ENCODE peak calls at places on chromosomes 2 and 18, in eight cellular contexts. L is fibroblast of mammary gland, F is breast epithelium, V is fibroblast of villous mesenchyme, K is mucosa of descending colon, B is BE2C, H is cardiac muscle cell, Q is choroid plexus epithelial cell. W is an unnamed sample.

GRCh38 chr2:192196451-192197194 is 1.9 kb upstream of the TMEFF2 start:
- DNase-seq in L (no peak), F (no peak), V (no peak), K (no peak), B (no peak), H (peak; percentile 11), Q (no peak), W (no peak)

GRCh38 chr2:229407170-229407569 is 136.1 kb upstream of the PID1 start:
- DNase-seq in L (peak; percentile 100), F (peak; percentile 67), V (peak; percentile 97), K (peak; percentile 30), B (no peak), H (peak; percentile 94), Q (peak; percentile 99), W (peak; percentile 98)

GRCh38 chr2:144524190-144524957 is 4.5 kb upstream of the ZEB2 start:
- DNase-seq in L (no peak), F (no peak), V (no peak), K (peak; percentile 46), B (peak; percentile 66), H (peak; percentile 77), Q (no peak), W (no peak)

GRCh38 chr2:24492283-24493272 is 1.5 kb downstream of the NCOA1 start:
- DNase-seq in L (peak; percentile 39), F (no peak), V (peak; percentile 53), K (no peak), B (no peak), H (peak; percentile 50), Q (peak; percentile 39), W (peak; percentile 18)

GRCh38 chr2:236834284-236834683 is 251.4 kb upstream of the COPS8 start:
- DNase-seq in L (no peak), F (no peak), V (no peak), K (no peak), B (no peak), H (no peak), Q (no peak), W (no peak)

GRCh38 chr2:46390901-46391395 is 88.4 kb upstream of the TMEM247 start:
- DNase-seq in L (no peak), F (no peak), V (no peak), K (no peak), B (no peak), H (no peak), Q (no peak), W (no peak)

GRCh38 chr2:72993147-72993546 is 75.8 kb downstream of the EMX1 start:
- DNase-seq in L (peak; percentile 41), F (no peak), V (peak; percentile 26), K (no peak), B (peak; percentile 28), H (peak; percentile 49), Q (peak; percentile 36), W (peak; percentile 32)

GRCh38 chr2:134773372-134774073 is 54.7 kb upstream of the TMEM163 start:
- DNase-seq in L (no peak), F (no peak), V (no peak), K (no peak), B (peak; percentile 19), H (peak; percentile 27), Q (no peak), W (no peak)

GRCh38 chr2:70190086-70190412 is 770 bp downstream of the C2orf42 start:
- DNase-seq in L (no peak), F (no peak), V (no peak), K (no peak), B (no peak), H (peak; percentile 64), Q (peak; percentile 70), W (no peak)

GRCh38 chr18:39105095-39105494 is 1539.5 kb upstream of the CELF4 start:
- DNase-seq in L (no peak), F (no peak), V (no peak), K (no peak), B (no peak), H (no peak), Q (no peak), W (no peak)

GRCh38 chr18:11591957-11592356 is 17.4 kb upstream of the SLC35G4 start:
- DNase-seq in L (no peak), F (no peak), V (no peak), K (no peak), B (no peak), H (no peak), Q (no peak), W (no peak)

GRCh38 chr18:45569566-45569965 is 45.7 kb upstream of the SLC14A2 start:
- DNase-seq in L (no peak), F (no peak), V (no peak), K (no peak), B (no peak), H (no peak), Q (no peak), W (no peak)

GRCh38 chr18:4251873-4252272 is 203.2 kb downstream of the DLGAP1 start:
- DNase-seq in L (no peak), F (no peak), V (no peak), K (no peak), B (no peak), H (no peak), Q (no peak), W (no peak)

GRCh38 chr2:98134138-98134537 is 47.2 kb downstream of the VWA3B start:
- DNase-seq in L (peak; percentile 76), F (no peak), V (no peak), K (no peak), B (no peak), H (peak; percentile 10), Q (peak; percentile 31), W (peak; percentile 21)

GRCh38 chr2:142398212-142398611 is 267.4 kb upstream of the LRP1B start:
- DNase-seq in L (no peak), F (no peak), V (no peak), K (no peak), B (no peak), H (no peak), Q (no peak), W (no peak)

DNA sequence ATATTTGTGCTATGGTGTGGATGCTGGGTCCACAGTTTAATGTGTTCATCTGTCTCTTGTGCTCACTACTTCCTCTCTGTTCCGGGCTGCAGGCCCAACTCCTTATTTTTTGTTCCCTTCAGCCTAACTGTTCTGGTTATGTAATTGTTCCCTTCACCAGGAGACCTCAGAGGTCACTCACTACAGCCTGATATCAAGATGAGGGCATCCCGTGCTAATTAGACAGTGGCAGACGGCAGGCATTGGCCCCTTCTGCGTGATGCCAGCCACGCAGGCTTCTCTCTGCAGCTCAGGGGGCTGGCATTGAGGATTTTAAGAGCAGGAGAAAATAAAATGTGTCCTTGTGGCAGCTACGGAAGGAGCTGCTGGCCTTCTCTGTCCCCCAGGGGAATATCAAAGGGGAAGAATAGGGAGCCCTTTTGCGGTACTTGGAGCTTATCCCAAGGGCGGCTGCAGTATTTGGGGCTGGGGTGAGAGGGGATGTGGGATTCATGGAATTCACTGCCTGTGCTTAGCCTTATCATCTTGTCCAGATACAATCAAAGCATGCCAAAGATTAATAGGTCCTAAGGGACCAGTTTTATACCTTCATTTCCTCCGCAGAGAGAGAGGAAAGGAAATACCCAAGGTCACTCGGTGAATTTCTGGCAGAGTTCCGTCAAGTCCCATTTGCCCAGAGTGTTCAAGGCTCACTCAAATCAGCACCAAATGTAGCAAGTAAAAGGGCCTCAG is 53.3 kb upstream of the TRIB2 start:
- DNase-seq in L (no peak), F (no peak), V (no peak), K (no peak), B (no peak), H (no peak), Q (no peak), W (no peak)
- H3K4me3 ChIP-seq in L (no peak overlapping the region), F (no peak overlapping the region), V (no peak overlapping the region), K (no peak overlapping the region), B (no peak overlapping the region), H (no peak overlapping the region), Q (no peak overlapping the region), W (no peak overlapping the region)

DNA sequence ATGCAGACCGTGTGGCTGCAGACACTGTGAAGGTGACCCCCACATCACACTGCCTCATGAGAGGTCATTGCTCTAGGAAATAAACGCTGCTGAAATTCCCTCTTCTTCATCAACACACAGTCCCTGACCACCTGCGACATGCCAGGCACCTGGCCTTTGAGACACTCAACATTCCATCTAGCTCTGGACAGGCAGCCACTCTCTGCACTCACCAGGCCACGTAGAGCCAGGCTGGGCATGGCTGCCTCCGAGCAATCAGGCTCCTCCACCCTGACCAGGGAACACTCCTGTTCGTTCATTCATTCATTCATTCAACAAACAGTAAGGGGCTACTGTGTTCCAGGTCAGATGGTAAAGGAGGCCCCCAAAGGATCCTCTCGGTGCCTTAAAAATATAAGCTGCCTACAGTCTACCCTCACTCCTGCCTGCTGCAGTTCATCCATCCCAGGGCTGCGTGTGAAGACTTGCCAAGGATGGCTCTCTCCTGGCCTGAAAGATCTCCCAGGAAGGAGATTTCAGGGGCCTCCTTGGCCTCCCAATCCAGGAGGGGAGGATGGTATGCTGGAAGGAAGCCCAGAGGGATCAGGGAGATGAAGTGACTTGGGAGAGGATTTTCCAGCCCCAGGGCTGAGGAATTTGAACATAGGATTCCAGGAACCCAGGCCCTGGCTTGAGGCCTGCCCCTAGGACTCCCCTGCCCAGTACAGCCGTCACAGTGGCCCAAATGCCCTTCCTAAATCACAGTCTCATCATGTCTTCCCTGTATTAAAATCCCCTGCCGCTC is 66.7 kb downstream of the TNS1 start:
- DNase-seq in L (peak; percentile 38), F (no peak), V (peak; percentile 68), K (peak; percentile 18), B (no peak), H (peak; percentile 84), Q (no peak), W (peak; percentile 20)
- TF ChIP-seq CTCF in L (no peak), F (no peak), V (no peak), K (no peak), B (no peak), H (no peak), Q (no peak), W (no peak)

DNA sequence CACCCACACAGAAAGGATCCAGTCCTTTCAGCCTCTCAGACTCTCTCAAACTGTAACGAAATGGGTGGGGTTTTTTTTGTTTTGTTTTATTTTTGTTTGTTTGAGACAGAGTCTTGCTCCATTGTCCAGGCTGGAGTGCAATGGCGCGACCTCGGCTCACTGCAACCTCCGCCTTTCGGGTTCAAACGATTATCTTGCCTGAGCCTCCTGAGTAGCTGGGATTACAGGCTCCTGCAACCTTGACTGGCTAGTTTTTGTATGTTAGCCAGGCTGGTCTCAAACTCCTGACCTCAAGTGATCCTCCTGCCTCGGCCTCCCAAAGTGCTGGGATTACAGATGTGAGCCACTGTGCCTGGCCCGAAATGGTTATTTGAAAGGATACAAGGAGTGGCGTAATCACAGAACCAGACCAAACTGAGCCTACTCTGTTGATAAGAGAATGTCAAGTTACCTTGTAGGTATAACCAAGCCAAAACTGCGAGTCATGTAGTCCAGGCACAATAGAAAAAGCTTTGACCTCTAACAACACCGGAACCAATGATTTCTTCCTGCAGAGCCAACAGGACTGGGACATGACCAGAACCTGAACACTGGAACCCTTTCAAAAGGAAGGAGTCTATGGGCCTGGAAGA is 72.5 kb downstream of the NCAPH start:
- DNase-seq in L (no peak), F (no peak), V (no peak), K (no peak), B (no peak), H (no peak), Q (no peak), W (no peak)
- H3K4me3 ChIP-seq in L (no peak overlapping the region), F (no peak overlapping the region), V (no peak overlapping the region), K (no peak overlapping the region), B (no peak overlapping the region), H (no peak overlapping the region), Q (no peak overlapping the region), W (no peak overlapping the region)

DNA sequence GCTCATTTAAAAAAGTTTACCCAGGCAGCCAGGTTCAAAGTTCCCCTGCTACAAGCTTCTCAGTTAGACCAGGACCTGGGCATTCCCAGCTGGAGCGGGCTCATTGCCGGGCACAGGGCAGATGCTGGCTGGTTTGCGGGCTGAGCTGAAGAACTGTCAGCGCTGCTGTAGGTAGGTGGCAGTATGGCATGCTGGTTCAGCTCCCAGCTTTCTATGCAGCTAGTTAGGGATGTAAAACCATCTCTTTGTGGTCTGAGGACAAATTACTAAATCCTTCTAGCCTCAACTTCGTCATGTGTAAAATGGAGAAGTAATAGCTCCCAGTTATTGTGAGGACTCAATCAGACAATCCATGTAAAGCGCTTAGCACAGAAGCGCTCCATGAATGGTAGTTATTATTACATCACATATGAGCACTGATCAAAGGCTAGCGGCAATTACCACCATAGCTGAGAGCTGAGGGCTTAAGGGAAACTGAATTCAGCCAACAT is 2.4 kb upstream of the LDLRAD4 start:
- DNase-seq in L (peak; percentile 54), F (peak; percentile 69), V (peak; percentile 54), K (peak; percentile 89), B (peak; percentile 65), H (peak; percentile 62), Q (peak; percentile 83), W (peak; percentile 55)
- TF ChIP-seq CTCF in L (peak; percentile 48), F (peak; percentile 82), V (peak; percentile 57), K (peak; percentile 55), B (peak; percentile 72), H (peak; percentile 53), Q (peak; percentile 83), W (peak; percentile 63)